ENCODE peak calls at places on chromosomes 7 and 10, in four cellular contexts. One of them, this sample, is unnamed.
A peak's percentile ranks its signal among the peaks of the same experiment; 100 is the strongest.

GRCh38 chr10:43461950-43462349 is 25.0 kb downstream of the ZNF487 start:
- DNase-seq in HuH-7.5: peak; percentile 30
- DNase-seq in NCI-H446 treated with DMSO at 0.1 percent for 48 hours: peak; percentile 5
- DNase-seq in stimulated activated CD4-positive, alpha-beta T cell treated with anti-CD3 and anti-CD28 coated beads, Interleukin-1b, Interleukin-23, amount 100 ng/mL, for 1 hour: no peak
- DNase-seq in this sample: peak; percentile 76

GRCh38 chr10:121313119-121313858 is 285.0 kb downstream of the FGFR2 start:
- DNase-seq in HuH-7.5: no peak
- DNase-seq in stimulated activated CD4-positive, alpha-beta T cell treated with anti-CD3 and anti-CD28 coated beads, Interleukin-1b, Interleukin-23, amount 100 ng/mL, for 1 hour: no peak
- DNase-seq in NCI-H446 treated with DMSO at 0.1 percent for 48 hours: no peak
- DNase-seq in this sample: no peak

GRCh38 chr10:59991661-59992060 is 85.3 kb upstream of the CCDC6 start:
- DNase-seq in HuH-7.5: no peak
- DNase-seq in NCI-H446 treated with DMSO at 0.1 percent for 48 hours: peak; percentile 87
- DNase-seq in stimulated activated CD4-positive, alpha-beta T cell treated with anti-CD3 and anti-CD28 coated beads, Interleukin-1b, Interleukin-23, amount 100 ng/mL, for 1 hour: no peak
- DNase-seq in this sample: peak; percentile 92

GRCh38 chr10:123042708-123043408 is 34.1 kb downstream of the ACADSB start:
- DNase-seq in HuH-7.5: no peak
- DNase-seq in NCI-H446 treated with DMSO at 0.1 percent for 48 hours: no peak
- DNase-seq in stimulated activated CD4-positive, alpha-beta T cell treated with anti-CD3 and anti-CD28 coated beads, Interleukin-1b, Interleukin-23, amount 100 ng/mL, for 1 hour: no peak
- DNase-seq in this sample: no peak

GRCh38 chr7:48299580-48300169 is 128.4 kb downstream of the ABCA13 start:
- DNase-seq in stimulated activated CD4-positive, alpha-beta T cell treated with anti-CD3 and anti-CD28 coated beads, Interleukin-1b, Interleukin-23, amount 100 ng/mL, for 1 hour: no peak
- DNase-seq in NCI-H446 treated with DMSO at 0.1 percent for 48 hours: peak; percentile 46
- DNase-seq in HuH-7.5: peak; percentile 47
- DNase-seq in this sample: peak; percentile 59

GRCh38 chr7:121336579-121336978 is 7.8 kb downstream of the WNT16 start:
- DNase-seq in NCI-H446 treated with DMSO at 0.1 percent for 48 hours: no peak
- DNase-seq in stimulated activated CD4-positive, alpha-beta T cell treated with anti-CD3 and anti-CD28 coated beads, Interleukin-1b, Interleukin-23, amount 100 ng/mL, for 1 hour: no peak
- DNase-seq in HuH-7.5: no peak
- DNase-seq in this sample: no peak

GRCh38 chr10:42952358-42952757 is 124.5 kb upstream of the RET start:
- DNase-seq in stimulated activated CD4-positive, alpha-beta T cell treated with anti-CD3 and anti-CD28 coated beads, Interleukin-1b, Interleukin-23, amount 100 ng/mL, for 1 hour: no peak
- DNase-seq in HuH-7.5: peak; percentile 18
- DNase-seq in NCI-H446 treated with DMSO at 0.1 percent for 48 hours: no peak
- DNase-seq in this sample: peak; percentile 47

GRCh38 chr7:108451296-108451848 is 4.9 kb downstream of the NRCAM start:
- DNase-seq in HuH-7.5: no peak
- DNase-seq in stimulated activated CD4-positive, alpha-beta T cell treated with anti-CD3 and anti-CD28 coated beads, Interleukin-1b, Interleukin-23, amount 100 ng/mL, for 1 hour: no peak
- DNase-seq in NCI-H446 treated with DMSO at 0.1 percent for 48 hours: no peak
- DNase-seq in this sample: no peak

GRCh38 chr7:73567701-73568685 is 10.4 kb downstream of the TBL2 start:
- DNase-seq in HuH-7.5: no peak
- DNase-seq in NCI-H446 treated with DMSO at 0.1 percent for 48 hours: no peak
- DNase-seq in stimulated activated CD4-positive, alpha-beta T cell treated with anti-CD3 and anti-CD28 coated beads, Interleukin-1b, Interleukin-23, amount 100 ng/mL, for 1 hour: no peak
- DNase-seq in this sample: no peak

GRCh38 chr7:141354251-141354650 is 197.0 kb upstream of the AGK start:
- DNase-seq in HuH-7.5: no peak
- DNase-seq in NCI-H446 treated with DMSO at 0.1 percent for 48 hours: no peak
- DNase-seq in stimulated activated CD4-positive, alpha-beta T cell treated with anti-CD3 and anti-CD28 coated beads, Interleukin-1b, Interleukin-23, amount 100 ng/mL, for 1 hour: no peak
- DNase-seq in this sample: no peak

GRCh38 chr10:58973235-58973595 is 203.2 kb upstream of the PHYHIPL start:
- DNase-seq in HuH-7.5: no peak
- DNase-seq in stimulated activated CD4-positive, alpha-beta T cell treated with anti-CD3 and anti-CD28 coated beads, Interleukin-1b, Interleukin-23, amount 100 ng/mL, for 1 hour: no peak
- DNase-seq in NCI-H446 treated with DMSO at 0.1 percent for 48 hours: no peak
- DNase-seq in this sample: no peak

This sample was measured in NCI-H526.